ENCODE peak calls at places on chromosomes 2 and 18, in six cellular contexts. N, U, Q, P, H and Y are unnamed samples.
A peak's percentile ranks its signal among the peaks of the same experiment; 100 is the strongest.

GRCh38 chr2:72931280-72931910 is 14.1 kb downstream of the EMX1 start:
- DNase-seq in N (no peak), U (no peak), Q (no peak), P (peak; percentile 25), H (peak; percentile 94), Y (no peak)

GRCh38 chr2:30334738-30335426 is 103.5 kb downstream of the LBH start:
- DNase-seq in N (no peak), U (no peak), Q (no peak), P (peak; percentile 41), H (no peak), Y (no peak)

GRCh38 chr2:101517753-101518152 is 42.8 kb upstream of the RFX8 start:
- DNase-seq in N (no peak), U (no peak), Q (no peak), P (no peak), H (peak; percentile 64), Y (no peak)

GRCh38 chr18:74356959-74357358 is 41.3 kb downstream of the C18orf63 start:
- DNase-seq in N (no peak), U (no peak), Q (no peak), P (no peak), H (no peak), Y (no peak)

GRCh38 chr2:88159955-88160415 is 10.2 kb upstream of the THNSL2 start:
- DNase-seq in N (peak; percentile 28), U (peak; percentile 58), Q (peak; percentile 50), P (no peak), H (peak; percentile 64), Y (no peak)

GRCh38 chr2:203859030-203859854 is 8.3 kb upstream of the CTLA4 start:
- DNase-seq in N (no peak), U (no peak), Q (no peak), P (no peak), H (no peak), Y (no peak)

GRCh38 chr2:974454-974853 is 23.8 kb downstream of the SNTG2 start:
- DNase-seq in N (no peak), U (no peak), Q (no peak), P (no peak), H (no peak), Y (no peak)

GRCh38 chr2:238912916-238913875 is 65.3 kb downstream of the TWIST2 start:
- DNase-seq in N (no peak), U (no peak), Q (no peak), P (no peak), H (no peak), Y (no peak)

GRCh38 chr18:8812631-8813030 is 107.3 kb downstream of the MTCL1 start:
- DNase-seq in N (no peak), U (no peak), Q (no peak), P (no peak), H (no peak), Y (no peak)

GRCh38 chr2:229273384-229274338 is 2.6 kb upstream of the PID1 start:
- DNase-seq in N (peak; percentile 81), U (peak; percentile 55), Q (peak; percentile 57), P (no peak), H (peak; percentile 74), Y (no peak)

GRCh38 chr2:100409461-100409860 is 8.0 kb downstream of the CHST10 start:
- DNase-seq in N (no peak), U (no peak), Q (no peak), P (no peak), H (no peak), Y (no peak)

GRCh38 chr2:148201075-148202004 is 180.4 kb downstream of the MBD5 start:
- DNase-seq in N (no peak), U (peak; percentile 39), Q (peak; percentile 5), P (peak; percentile 49), H (peak; percentile 9), Y (no peak)

GRCh38 chr2:127358971-127359370 is 28.8 kb downstream of the MAP3K2 start:
- DNase-seq in N (no peak), U (no peak), Q (no peak), P (no peak), H (no peak), Y (no peak)